ENCODE peak calls at places on chromosomes 1 and 21, in six cellular contexts. Y is HCT116, E is amygdala, F is AG04449, N is HT1080, M is sigmoid colon. X is an unnamed sample.

GRCh38 chr1:47477595-47478080 is 39.8 kb downstream of the FOXD2 start:
- DNase-seq in Y (no peak), E (no peak), F (no peak), N (no peak), M (no peak), X (no peak)

GRCh38 chr1:186404454-186405051 is 28.9 kb downstream of the ODR4 start:
- DNase-seq in Y (no peak), E (no peak), F (peak; percentile 17), N (peak; percentile 24), M (no peak), X (peak; percentile 10)

GRCh38 chr1:58885998-58886397 is 102.2 kb upstream of the JUN start:
- DNase-seq in Y (no peak), E (peak; percentile 30), F (no peak), N (no peak), M (no peak), X (no peak)

GRCh38 chr1:184636156-184636448 is 118.6 kb downstream of the EDEM3 start:
- DNase-seq in Y (no peak), E (no peak), F (no peak), N (no peak), M (no peak), X (no peak)

GRCh38 chr1:24294228-24294672 is 24.9 kb upstream of the GRHL3 start:
- DNase-seq in Y (no peak), E (no peak), F (peak; percentile 81), N (peak; percentile 94), M (peak; percentile 90), X (no peak)

GRCh38 chr1:181258971-181259745 is 170.7 kb downstream of the IER5 start:
- DNase-seq in Y (no peak), E (no peak), F (no peak), N (no peak), M (no peak), X (no peak)

GRCh38 chr1:20486457-20487235 is 636 bp upstream of the CAMK2N1 start:
- DNase-seq in Y (no peak), E (peak; percentile 82), F (no peak), N (peak; percentile 28), M (peak; percentile 95), X (no peak)

GRCh38 chr1:111140680-111140967 is 601 bp downstream of the CEPT1 start:
- DNase-seq in Y (no peak), E (no peak), F (no peak), N (peak; percentile 47), M (no peak), X (no peak)

GRCh38 chr1:149995927-149996326 is 14.6 kb downstream of the OTUD7B start:
- DNase-seq in Y (no peak), E (no peak), F (no peak), N (peak; percentile 56), M (no peak), X (no peak)

GRCh38 chr21:36563301-36563926 is 83.5 kb upstream of the CLDN14 start:
- DNase-seq in Y (no peak), E (no peak), F (no peak), N (no peak), M (no peak), X (no peak)

GRCh38 chr1:25568834-25569598 is 25.6 kb downstream of the LDLRAP1 start:
- DNase-seq in Y (peak; percentile 70), E (no peak), F (peak; percentile 55), N (peak; percentile 80), M (peak; percentile 77), X (no peak)

GRCh38 chr1:92123868-92124267 is 43.7 kb downstream of the BTBD8 start:
- DNase-seq in Y (no peak), E (no peak), F (no peak), N (no peak), M (no peak), X (no peak)

GRCh38 chr1:220680085-220680687 is 10.0 kb upstream of the C1orf115 start:
- DNase-seq in Y (peak; percentile 43), E (no peak), F (no peak), N (peak; percentile 41), M (no peak), X (peak; percentile 41)

GRCh38 chr1:58437623-58438022 is 108.9 kb downstream of the OMA1 start:
- DNase-seq in Y (no peak), E (no peak), F (no peak), N (no peak), M (no peak), X (no peak)

GRCh38 chr1:48061162-48062136 is 64.3 kb upstream of the TRABD2B start:
- DNase-seq in Y (peak; percentile 45), E (peak; percentile 55), F (no peak), N (peak; percentile 56), M (no peak), X (peak; percentile 17)

GRCh38 chr1:232596666-232597303 is 33.1 kb downstream of the SIPA1L2 start:
- DNase-seq in Y (no peak), E (no peak), F (no peak), N (no peak), M (no peak), X (no peak)

GRCh38 chr1:19709255-19709765 is 44.6 kb downstream of the HTR6 start:
- DNase-seq in Y (no peak), E (no peak), F (no peak), N (no peak), M (no peak), X (no peak)

GRCh38 chr1:101080859-101081258 is 55.3 kb upstream of the DPH5 start:
- DNase-seq in Y (no peak), E (no peak), F (no peak), N (no peak), M (no peak), X (no peak)

GRCh38 chr21:44867999-44868700 is 5.3 kb downstream of the PTTG1IP start:
- DNase-seq in Y (no peak), E (no peak), F (no peak), N (peak; percentile 13), M (peak; percentile 60), X (no peak)